ENCODE peak calls at places on chromosomes 6 and 20, in five cellular contexts. P is T-helper 17 cell, R is kidney tubule cell, C is SK-N-DZ, K is psoas muscle. S is an unnamed sample.

GRCh38 chr20:6533828-6534388 is 233.6 kb upstream of the BMP2 start:
- DNase-seq in K (no peak), C (no peak), P (no peak), R (peak), S (peak)

GRCh38 chr6:120826253-120826652 is 508.0 kb downstream of the TBC1D32 start:
- DNase-seq in K (no peak), P (no peak), C (peak), R (peak), S (no peak)

GRCh38 chr6:133568970-133569889 is 319.7 kb upstream of the TCF21 start:
- DNase-seq in R (peak), C (peak), K (peak), P (no peak), S (no peak)

GRCh38 chr20:62596486-62596885 is 45.8 kb upstream of the SLCO4A1 start:
- DNase-seq in C (no peak), P (no peak), K (no peak), R (peak), S (no peak)

GRCh38 chr6:169766232-169766631 is 14.8 kb downstream of the ERMARD start:
- DNase-seq in C (no peak), K (no peak), P (no peak), R (no peak), S (no peak)

GRCh38 chr6:20340459-20340858 is 61.2 kb upstream of the E2F3 start:
- DNase-seq in P (no peak), R (no peak), C (no peak), K (no peak), S (no peak)

GRCh38 chr20:58597021-58597940 is 53.8 kb upstream of the STX16 start:
- DNase-seq in P (no peak), K (peak), C (peak), R (no peak), S (peak)

GRCh38 chr6:132530293-132530974 is 7.6 kb upstream of the TAAR9 start:
- DNase-seq in K (peak), R (peak), C (peak), P (peak), S (peak)

GRCh38 chr6:2770171-2770570 is 5.0 kb downstream of the WRNIP1 start:
- DNase-seq in C (no peak), K (peak), P (no peak), R (peak), S (peak)

GRCh38 chr6:153618371-153619328 is 420.4 kb upstream of the OPRM1 start:
- DNase-seq in K (no peak), R (no peak), P (no peak), C (no peak), S (no peak)

GRCh38 chr6:28488916-28489365 is 26.7 kb downstream of the GPX6 start:
- DNase-seq in K (no peak), P (no peak), C (peak), R (peak), S (no peak)

S was measured in heart left ventricle.